ENCODE peak calls at places on chromosomes 5 and 9, in six cellular contexts. One of them, this sample, is unnamed. For H3K4me1, the result is how much of the 10 kb centered on the place peaks cover.

GRCh38 chr5:141618030-141618803 is 583 bp downstream of the DIAPH1 start:
- DNase-seq in hepatocyte: peak
- DNase-seq in left lung: peak
- DNase-seq in IMR-90: peak
- DNase-seq in ovary: peak
- DNase-seq in suprapubic skin: no peak
- DNase-seq in this sample: peak

GRCh38 chr5:105230516-105230915 is 1667.9 kb upstream of the NUDT12 start:
- DNase-seq in IMR-90: no peak
- DNase-seq in left lung: no peak
- DNase-seq in ovary: no peak
- DNase-seq in hepatocyte: no peak
- DNase-seq in suprapubic skin: no peak
- DNase-seq in this sample: no peak

GRCh38 chr5:2178071-2178477 is 295.3 kb upstream of the IRX4 start:
- DNase-seq in left lung: no peak
- DNase-seq in IMR-90: no peak
- DNase-seq in ovary: no peak
- DNase-seq in suprapubic skin: no peak
- DNase-seq in hepatocyte: no peak
- DNase-seq in this sample: no peak

GRCh38 chr5:132293992-132294727 is at the start of gene SLC22A4:
- DNase-seq in suprapubic skin: peak
- DNase-seq in left lung: peak
- DNase-seq in IMR-90: peak
- DNase-seq in ovary: peak
- DNase-seq in hepatocyte: peak
- DNase-seq in this sample: peak

GRCh38 chr9:87535817-87536539 is 38.3 kb downstream of the DAPK1 start:
- DNase-seq in ovary: no peak
- DNase-seq in hepatocyte: no peak
- DNase-seq in IMR-90: no peak
- DNase-seq in suprapubic skin: no peak
- DNase-seq in left lung: no peak
- DNase-seq in this sample: no peak

GRCh38 chr5:13930721-13931246 is 13.7 kb downstream of the DNAH5 start:
- DNase-seq in suprapubic skin: no peak
- DNase-seq in ovary: no peak
- DNase-seq in IMR-90: no peak
- DNase-seq in left lung: no peak
- DNase-seq in hepatocyte: no peak
- DNase-seq in this sample: no peak

GRCh38 chr9:73736266-73736665 is 584.6 kb downstream of the ANXA1 start:
- DNase-seq in IMR-90: no peak
- DNase-seq in ovary: no peak
- DNase-seq in left lung: no peak
- DNase-seq in hepatocyte: no peak
- DNase-seq in suprapubic skin: no peak
- DNase-seq in this sample: peak

GRCh38 chr9:134340475-134341186 is 14.4 kb downstream of the RXRA start:
- DNase-seq in left lung: no peak
- DNase-seq in IMR-90: no peak
- DNase-seq in suprapubic skin: no peak
- DNase-seq in ovary: no peak
- DNase-seq in hepatocyte: no peak
- DNase-seq in this sample: no peak

GRCh38 chr9:99108131-99108530 is 3.2 kb downstream of the TGFBR1 start:
- DNase-seq in IMR-90: no peak
- DNase-seq in left lung: no peak
- DNase-seq in suprapubic skin: no peak
- DNase-seq in hepatocyte: no peak
- DNase-seq in ovary: no peak
- DNase-seq in this sample: no peak

GRCh38 chr5:124746252-124746915 is at the start of gene ZNF608:
- DNase-seq in IMR-90: peak
- DNase-seq in suprapubic skin: no peak
- DNase-seq in ovary: peak
- DNase-seq in hepatocyte: peak
- DNase-seq in left lung: no peak
- DNase-seq in this sample: peak

DNA sequence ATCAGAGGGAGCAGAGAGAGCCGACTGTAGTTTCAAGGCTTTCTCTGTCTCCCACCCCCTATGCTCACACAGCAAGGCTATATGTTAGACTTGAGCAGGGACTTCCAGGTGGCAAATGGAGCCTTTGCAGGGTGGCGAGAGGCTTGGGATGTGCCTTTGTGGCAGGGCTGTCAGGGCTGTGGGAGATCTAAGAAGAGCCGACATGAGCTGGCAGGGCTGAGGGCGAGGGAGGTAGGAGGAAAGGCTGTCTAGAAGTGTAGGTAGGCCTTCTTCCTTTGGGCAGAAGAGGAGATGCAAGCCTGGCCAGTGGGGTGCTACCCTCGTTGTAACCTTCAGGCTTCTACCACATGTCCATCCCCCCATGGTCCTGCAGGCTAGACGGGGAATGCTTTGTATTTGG is 15.1 kb downstream of the CXXC5 start:
- DNase-seq in suprapubic skin: no peak
- DNase-seq in hepatocyte: no peak
- DNase-seq in ovary: no peak
- DNase-seq in IMR-90: no peak
- DNase-seq in left lung: no peak
- DNase-seq in this sample: no peak
- H3K4me1 ChIP-seq in suprapubic skin: half or more
- H3K4me1 ChIP-seq in hepatocyte: under half
- H3K4me1 ChIP-seq in ovary: under half
- H3K4me1 ChIP-seq in IMR-90: under half
- H3K4me1 ChIP-seq in left lung: half or more
- H3K4me1 ChIP-seq in this sample: under half

GRCh38 chr5:20615888-20616563 is 628.0 kb upstream of the CDH18 start:
- DNase-seq in IMR-90: no peak
- DNase-seq in ovary: no peak
- DNase-seq in suprapubic skin: no peak
- DNase-seq in left lung: peak
- DNase-seq in hepatocyte: no peak
- DNase-seq in this sample: no peak
- H3K27ac ChIP-seq in IMR-90: no peak
- H3K27ac ChIP-seq in ovary: no peak
- H3K27ac ChIP-seq in suprapubic skin: no peak
- H3K27ac ChIP-seq in left lung: no peak
- H3K27ac ChIP-seq in hepatocyte: no peak
- H3K27ac ChIP-seq in this sample: no peak

DNA sequence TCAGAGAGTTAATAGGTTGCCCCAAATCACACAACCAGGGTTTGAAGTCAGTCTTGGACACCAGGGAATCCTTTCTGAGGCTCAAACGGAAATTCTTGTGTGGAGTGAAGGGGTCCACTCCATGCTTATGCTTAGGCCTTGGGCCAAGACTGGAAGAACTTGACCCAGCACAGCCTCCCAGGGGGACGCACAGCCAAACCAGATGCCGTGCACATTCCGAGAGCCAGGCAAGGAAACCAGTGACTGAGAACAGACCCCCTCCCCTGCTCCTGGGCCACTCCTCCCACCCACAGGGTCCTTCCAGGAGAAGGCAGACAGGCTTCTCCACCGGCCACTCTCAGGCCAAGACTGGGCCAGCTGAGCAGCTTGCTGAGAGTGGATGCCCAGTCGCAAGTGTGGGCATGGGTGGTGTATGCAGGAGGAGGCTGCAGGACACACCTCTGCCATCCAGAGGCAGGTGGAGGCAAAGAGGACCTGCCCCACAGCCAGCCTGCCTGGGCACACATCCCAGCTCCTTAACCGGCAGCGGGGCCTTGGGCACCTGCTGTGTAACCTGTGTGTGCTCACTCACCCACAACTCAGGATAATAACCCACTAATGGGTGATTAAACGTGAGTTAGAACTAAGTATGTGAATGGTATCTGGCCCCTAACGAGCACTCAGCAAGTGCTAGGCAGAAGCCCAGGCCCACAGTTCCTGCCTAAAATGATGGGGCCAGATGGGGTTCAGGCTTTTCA is 38.0 kb downstream of the NIPAL4 start:
- DNase-seq in left lung: no peak
- DNase-seq in IMR-90: no peak
- DNase-seq in hepatocyte: no peak
- DNase-seq in suprapubic skin: no peak
- DNase-seq in ovary: no peak
- DNase-seq in this sample: no peak
- H3K4me1 ChIP-seq in left lung: under half
- H3K4me1 ChIP-seq in IMR-90: under half
- H3K4me1 ChIP-seq in hepatocyte: under half
- H3K4me1 ChIP-seq in suprapubic skin: under half
- H3K4me1 ChIP-seq in ovary: under half
- H3K4me1 ChIP-seq in this sample: under half

GRCh38 chr5:158809310-158809709 is 290.4 kb downstream of the EBF1 start:
- DNase-seq in left lung: no peak
- DNase-seq in ovary: no peak
- DNase-seq in suprapubic skin: no peak
- DNase-seq in IMR-90: no peak
- DNase-seq in hepatocyte: no peak
- DNase-seq in this sample: no peak
- H3K27ac ChIP-seq in left lung: no peak
- H3K27ac ChIP-seq in ovary: no peak
- H3K27ac ChIP-seq in suprapubic skin: no peak
- H3K27ac ChIP-seq in IMR-90: no peak
- H3K27ac ChIP-seq in hepatocyte: no peak
- H3K27ac ChIP-seq in this sample: no peak

GRCh38 chr9:33165263-33166151 is 1.6 kb downstream of the B4GALT1 start:
- DNase-seq in left lung: no peak
- DNase-seq in suprapubic skin: no peak
- DNase-seq in IMR-90: peak
- DNase-seq in hepatocyte: peak
- DNase-seq in ovary: peak
- DNase-seq in this sample: no peak

GRCh38 chr9:33162721-33163311 is 4.3 kb downstream of the B4GALT1 start:
- DNase-seq in hepatocyte: peak
- DNase-seq in ovary: peak
- DNase-seq in suprapubic skin: peak
- DNase-seq in left lung: no peak
- DNase-seq in IMR-90: peak
- DNase-seq in this sample: peak

GRCh38 chr9:33164138-33164809 is 2.9 kb downstream of the B4GALT1 start:
- DNase-seq in IMR-90: no peak
- DNase-seq in hepatocyte: no peak
- DNase-seq in ovary: peak
- DNase-seq in suprapubic skin: no peak
- DNase-seq in left lung: no peak
- DNase-seq in this sample: no peak

GRCh38 chr9:33161589-33162132 is 5.5 kb downstream of the B4GALT1 start:
- DNase-seq in left lung: no peak
- DNase-seq in hepatocyte: peak
- DNase-seq in suprapubic skin: no peak
- DNase-seq in IMR-90: no peak
- DNase-seq in ovary: no peak
- DNase-seq in this sample: peak

GRCh38 chr9:33163433-33164137 is 3.6 kb downstream of the B4GALT1 start:
- DNase-seq in hepatocyte: no peak
- DNase-seq in IMR-90: no peak
- DNase-seq in left lung: no peak
- DNase-seq in suprapubic skin: no peak
- DNase-seq in ovary: peak
- DNase-seq in this sample: no peak
- H3K4me1 ChIP-seq in hepatocyte: half or more
- H3K4me1 ChIP-seq in IMR-90: half or more
- H3K4me1 ChIP-seq in left lung: half or more
- H3K4me1 ChIP-seq in suprapubic skin: half or more
- H3K4me1 ChIP-seq in ovary: under half
- H3K4me1 ChIP-seq in this sample: half or more

DNA sequence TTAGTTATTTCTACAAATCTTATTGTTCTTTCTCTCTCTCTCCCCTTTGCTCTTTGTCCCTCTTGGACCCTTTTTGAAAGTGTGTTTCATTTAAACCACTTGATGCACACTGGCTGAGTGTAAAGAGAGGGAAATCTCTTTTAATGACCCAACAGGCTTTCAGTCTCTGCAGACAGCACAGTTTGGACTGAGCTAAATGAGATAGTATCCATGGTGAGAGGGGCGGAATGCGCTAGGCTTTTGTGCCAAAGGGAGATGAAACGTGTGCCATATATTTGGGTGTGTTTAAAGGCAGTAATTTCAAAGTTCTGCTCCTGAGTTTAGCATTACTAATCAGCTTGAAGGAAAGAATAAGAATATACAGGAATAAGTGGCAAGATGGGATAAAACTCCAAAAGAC is 184.9 kb downstream of the PCSK1 start:
- DNase-seq in suprapubic skin: no peak
- DNase-seq in left lung: no peak
- DNase-seq in hepatocyte: no peak
- DNase-seq in ovary: no peak
- DNase-seq in IMR-90: no peak
- DNase-seq in this sample: no peak
- H3K27ac ChIP-seq in suprapubic skin: peak
- H3K27ac ChIP-seq in left lung: peak
- H3K27ac ChIP-seq in hepatocyte: no peak
- H3K27ac ChIP-seq in ovary: no peak
- H3K27ac ChIP-seq in IMR-90: peak
- H3K27ac ChIP-seq in this sample: peak

GRCh38 chr9:35832814-35833213 is 3.8 kb downstream of the TMEM8B start:
- DNase-seq in left lung: no peak
- DNase-seq in ovary: no peak
- DNase-seq in suprapubic skin: no peak
- DNase-seq in hepatocyte: no peak
- DNase-seq in IMR-90: no peak
- DNase-seq in this sample: no peak
- H3K4me1 ChIP-seq in left lung: under half
- H3K4me1 ChIP-seq in ovary: under half
- H3K4me1 ChIP-seq in suprapubic skin: half or more
- H3K4me1 ChIP-seq in hepatocyte: half or more
- H3K4me1 ChIP-seq in IMR-90: under half
- H3K4me1 ChIP-seq in this sample: under half

DNA sequence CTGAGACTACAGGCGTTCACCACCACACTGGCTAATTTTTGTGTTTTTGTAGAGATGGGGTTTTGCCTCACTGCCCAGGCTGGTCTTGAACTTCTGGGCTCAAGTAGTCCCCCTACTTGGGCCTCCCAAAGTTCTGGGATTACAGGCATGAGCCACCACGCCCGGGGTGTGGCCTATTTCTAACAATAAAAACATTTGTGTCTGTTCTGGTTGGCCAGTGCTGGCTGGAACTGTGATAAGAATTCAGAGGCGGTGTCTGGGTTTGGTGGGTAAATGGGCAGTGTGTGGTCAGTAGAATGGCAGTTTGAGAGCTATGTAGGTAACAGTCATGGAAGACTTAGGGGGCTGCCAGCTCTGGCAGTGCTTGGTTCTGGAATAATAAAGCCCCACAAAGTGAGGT is 46.9 kb upstream of the SYNPO start:
- DNase-seq in suprapubic skin: no peak
- DNase-seq in left lung: no peak
- DNase-seq in hepatocyte: no peak
- DNase-seq in ovary: no peak
- DNase-seq in IMR-90: no peak
- DNase-seq in this sample: no peak
- H3K27ac ChIP-seq in suprapubic skin: no peak
- H3K27ac ChIP-seq in left lung: no peak
- H3K27ac ChIP-seq in hepatocyte: peak
- H3K27ac ChIP-seq in ovary: no peak
- H3K27ac ChIP-seq in IMR-90: no peak
- H3K27ac ChIP-seq in this sample: no peak